ENCODE peak calls at places on chromosome 19, in six cellular contexts. One of them, this sample, is unnamed.

GRCh38 chr19:46295401-46296308 is 1.2 kb upstream of the HIF3A start:
- DNase-seq in amygdala: no peak
- DNase-seq in MM.1S: no peak
- DNase-seq in T-helper 1 cell: no peak
- DNase-seq in H9: no peak
- DNase-seq in CD4-positive, alpha-beta T cell: no peak
- DNase-seq in this sample: no peak

GRCh38 chr19:34057155-34057554 is 115.1 kb upstream of the LSM14A start:
- DNase-seq in CD4-positive, alpha-beta T cell: no peak
- DNase-seq in MM.1S: no peak
- DNase-seq in H9: no peak
- DNase-seq in T-helper 1 cell: no peak
- DNase-seq in amygdala: no peak
- DNase-seq in this sample: no peak

GRCh38 chr19:907183-907853 is 5.7 kb downstream of the R3HDM4 start:
- DNase-seq in amygdala: no peak
- DNase-seq in CD4-positive, alpha-beta T cell: no peak
- DNase-seq in MM.1S: no peak
- DNase-seq in H9: no peak
- DNase-seq in T-helper 1 cell: no peak
- DNase-seq in this sample: no peak

GRCh38 chr19:19566306-19566705 is 28.2 kb downstream of the CILP2 start:
- DNase-seq in T-helper 1 cell: no peak
- DNase-seq in amygdala: no peak
- DNase-seq in CD4-positive, alpha-beta T cell: no peak
- DNase-seq in H9: no peak
- DNase-seq in MM.1S: no peak
- DNase-seq in this sample: no peak

GRCh38 chr19:43474487-43474886 is 9.1 kb upstream of the LYPD3 start:
- DNase-seq in CD4-positive, alpha-beta T cell: no peak
- DNase-seq in T-helper 1 cell: no peak
- DNase-seq in MM.1S: no peak
- DNase-seq in H9: no peak
- DNase-seq in amygdala: no peak
- DNase-seq in this sample: no peak

GRCh38 chr19:41426952-41427646 is at the start of gene B3GNT8:
- DNase-seq in H9: peak
- DNase-seq in T-helper 1 cell: peak
- DNase-seq in MM.1S: no peak
- DNase-seq in amygdala: no peak
- DNase-seq in CD4-positive, alpha-beta T cell: peak
- DNase-seq in this sample: peak

GRCh38 chr19:2054763-2055162 is 3.7 kb upstream of the MKNK2 start:
- DNase-seq in T-helper 1 cell: no peak
- DNase-seq in CD4-positive, alpha-beta T cell: no peak
- DNase-seq in MM.1S: no peak
- DNase-seq in amygdala: no peak
- DNase-seq in H9: peak
- DNase-seq in this sample: no peak

GRCh38 chr19:38650180-38650775 is 2.8 kb downstream of the ACTN4 start:
- DNase-seq in CD4-positive, alpha-beta T cell: no peak
- DNase-seq in H9: no peak
- DNase-seq in T-helper 1 cell: no peak
- DNase-seq in MM.1S: no peak
- DNase-seq in amygdala: no peak
- DNase-seq in this sample: no peak

GRCh38 chr19:16420781-16421386 is 50.9 kb downstream of the EPS15L1 start:
- DNase-seq in H9: peak
- DNase-seq in T-helper 1 cell: no peak
- DNase-seq in amygdala: no peak
- DNase-seq in CD4-positive, alpha-beta T cell: no peak
- DNase-seq in MM.1S: no peak
- DNase-seq in this sample: no peak

GRCh38 chr19:51022526-51022925 is 3.0 kb upstream of the KLK10 start:
- DNase-seq in MM.1S: no peak
- DNase-seq in T-helper 1 cell: no peak
- DNase-seq in CD4-positive, alpha-beta T cell: no peak
- DNase-seq in H9: no peak
- DNase-seq in amygdala: no peak
- DNase-seq in this sample: no peak

GRCh38 chr19:49696865-49697264 is 5.9 kb downstream of the CPT1C start:
- DNase-seq in H9: no peak
- DNase-seq in MM.1S: no peak
- DNase-seq in amygdala: no peak
- DNase-seq in CD4-positive, alpha-beta T cell: no peak
- DNase-seq in T-helper 1 cell: no peak
- DNase-seq in this sample: no peak

GRCh38 chr19:4455742-4456565 is 1.6 kb downstream of the UBXN6 start:
- DNase-seq in H9: no peak
- DNase-seq in CD4-positive, alpha-beta T cell: no peak
- DNase-seq in MM.1S: no peak
- DNase-seq in T-helper 1 cell: no peak
- DNase-seq in amygdala: peak
- DNase-seq in this sample: no peak

GRCh38 chr19:45523642-45524256 is 16.5 kb downstream of the VASP start:
- DNase-seq in H9: peak
- DNase-seq in T-helper 1 cell: peak
- DNase-seq in amygdala: peak
- DNase-seq in MM.1S: peak
- DNase-seq in CD4-positive, alpha-beta T cell: peak
- DNase-seq in this sample: peak

GRCh38 chr19:34082289-34083077 is 89.8 kb upstream of the LSM14A start:
- DNase-seq in T-helper 1 cell: no peak
- DNase-seq in CD4-positive, alpha-beta T cell: no peak
- DNase-seq in amygdala: no peak
- DNase-seq in MM.1S: no peak
- DNase-seq in H9: peak
- DNase-seq in this sample: peak

GRCh38 chr19:746208-746819 is 4.6 kb upstream of the MISP start:
- DNase-seq in CD4-positive, alpha-beta T cell: no peak
- DNase-seq in MM.1S: no peak
- DNase-seq in amygdala: no peak
- DNase-seq in T-helper 1 cell: no peak
- DNase-seq in H9: no peak
- DNase-seq in this sample: no peak

GRCh38 chr19:28567834-28568233 is 645.1 kb downstream of the UQCRFS1 start:
- DNase-seq in T-helper 1 cell: no peak
- DNase-seq in CD4-positive, alpha-beta T cell: no peak
- DNase-seq in MM.1S: no peak
- DNase-seq in amygdala: no peak
- DNase-seq in H9: no peak
- DNase-seq in this sample: no peak

GRCh38 chr19:48271531-48272151 is 1.8 kb downstream of the ZNF114 start:
- DNase-seq in T-helper 1 cell: no peak
- DNase-seq in CD4-positive, alpha-beta T cell: no peak
- DNase-seq in H9: peak
- DNase-seq in amygdala: no peak
- DNase-seq in MM.1S: no peak
- DNase-seq in this sample: peak

GRCh38 chr19:55549500-55550320 is 4.4 kb upstream of the SBK3 start:
- DNase-seq in CD4-positive, alpha-beta T cell: no peak
- DNase-seq in MM.1S: no peak
- DNase-seq in H9: peak
- DNase-seq in T-helper 1 cell: no peak
- DNase-seq in amygdala: no peak
- DNase-seq in this sample: peak

GRCh38 chr19:17671906-17672305 is 16.2 kb downstream of the UNC13A start:
- DNase-seq in CD4-positive, alpha-beta T cell: no peak
- DNase-seq in MM.1S: peak
- DNase-seq in amygdala: no peak
- DNase-seq in T-helper 1 cell: no peak
- DNase-seq in H9: peak
- DNase-seq in this sample: no peak

GRCh38 chr19:18745931-18746330 is 45.2 kb downstream of the COMP start:
- DNase-seq in MM.1S: no peak
- DNase-seq in amygdala: no peak
- DNase-seq in H9: peak
- DNase-seq in T-helper 1 cell: no peak
- DNase-seq in CD4-positive, alpha-beta T cell: no peak
- DNase-seq in this sample: no peak

GRCh38 chr19:46451352-46451751 is 20.0 kb downstream of the PNMA8A start:
- DNase-seq in MM.1S: no peak
- DNase-seq in CD4-positive, alpha-beta T cell: no peak
- DNase-seq in amygdala: no peak
- DNase-seq in T-helper 1 cell: no peak
- DNase-seq in H9: no peak
- DNase-seq in this sample: no peak

GRCh38 chr19:38559428-38560401 is 58.0 kb downstream of the MAP4K1 start:
- DNase-seq in CD4-positive, alpha-beta T cell: peak
- DNase-seq in MM.1S: peak
- DNase-seq in amygdala: no peak
- DNase-seq in H9: no peak
- DNase-seq in T-helper 1 cell: no peak
- DNase-seq in this sample: no peak

GRCh38 chr19:28023064-28023463 is 1189.9 kb downstream of the UQCRFS1 start:
- DNase-seq in H9: no peak
- DNase-seq in MM.1S: no peak
- DNase-seq in CD4-positive, alpha-beta T cell: no peak
- DNase-seq in T-helper 1 cell: no peak
- DNase-seq in amygdala: no peak
- DNase-seq in this sample: no peak

GRCh38 chr19:14141041-14141440 is 4.7 kb upstream of the ASF1B start:
- DNase-seq in amygdala: no peak
- DNase-seq in H9: no peak
- DNase-seq in MM.1S: no peak
- DNase-seq in T-helper 1 cell: no peak
- DNase-seq in CD4-positive, alpha-beta T cell: no peak
- DNase-seq in this sample: no peak

GRCh38 chr19:18860725-18861124 is 29.0 kb downstream of the UPF1 start:
- DNase-seq in amygdala: no peak
- DNase-seq in H9: no peak
- DNase-seq in T-helper 1 cell: no peak
- DNase-seq in CD4-positive, alpha-beta T cell: no peak
- DNase-seq in MM.1S: no peak
- DNase-seq in this sample: no peak

GRCh38 chr19:19321143-19321577 is 531 bp downstream of the MAU2 start:
- DNase-seq in MM.1S: peak
- DNase-seq in CD4-positive, alpha-beta T cell: no peak
- DNase-seq in H9: peak
- DNase-seq in T-helper 1 cell: no peak
- DNase-seq in amygdala: no peak
- DNase-seq in this sample: peak

GRCh38 chr19:54674021-54674617 is 11.3 kb downstream of the LILRB4 start:
- DNase-seq in amygdala: no peak
- DNase-seq in T-helper 1 cell: no peak
- DNase-seq in MM.1S: peak
- DNase-seq in H9: no peak
- DNase-seq in CD4-positive, alpha-beta T cell: no peak
- DNase-seq in this sample: no peak

GRCh38 chr19:4709440-4710280 is 14.0 kb downstream of the DPP9 start:
- DNase-seq in H9: no peak
- DNase-seq in amygdala: no peak
- DNase-seq in CD4-positive, alpha-beta T cell: no peak
- DNase-seq in T-helper 1 cell: no peak
- DNase-seq in MM.1S: no peak
- DNase-seq in this sample: no peak

GRCh38 chr19:53057904-53058579 is 13.5 kb downstream of the ERVV-2 start:
- DNase-seq in CD4-positive, alpha-beta T cell: no peak
- DNase-seq in T-helper 1 cell: no peak
- DNase-seq in amygdala: no peak
- DNase-seq in MM.1S: no peak
- DNase-seq in H9: peak
- DNase-seq in this sample: no peak

GRCh38 chr19:39996218-39996810 is 546 bp upstream of the ZNF546 start:
- DNase-seq in H9: no peak
- DNase-seq in T-helper 1 cell: no peak
- DNase-seq in CD4-positive, alpha-beta T cell: no peak
- DNase-seq in MM.1S: peak
- DNase-seq in amygdala: no peak
- DNase-seq in this sample: no peak

GRCh38 chr19:38808741-38809140 is 4.0 kb downstream of the LGALS4 start:
- DNase-seq in CD4-positive, alpha-beta T cell: no peak
- DNase-seq in MM.1S: no peak
- DNase-seq in H9: no peak
- DNase-seq in amygdala: no peak
- DNase-seq in T-helper 1 cell: no peak
- DNase-seq in this sample: no peak

This sample was measured in neuronal stem cell.